ENCODE peak calls at places on chromosomes 12 and 14, in six cellular contexts. W, C, S, B, L and Q are unnamed samples. For H3K4me1, the result is how much of the 10 kb centered on the place peaks cover.

GRCh38 chr12:69688496-69689427 is 10.3 kb downstream of the BEST3 start:
- DNase-seq in W (peak), C (peak), S (peak), B (peak), L (peak), Q (peak)

GRCh38 chr12:116142936-116143882 is 134.3 kb downstream of the MED13L start:
- DNase-seq in W (no peak), C (no peak), S (no peak), B (no peak), L (no peak), Q (no peak)

GRCh38 chr14:69214376-69214775 is 23.1 kb downstream of the EXD2 start:
- DNase-seq in W (no peak), C (no peak), S (no peak), B (no peak), L (no peak), Q (no peak)

GRCh38 chr12:131119936-131120335 is 166.2 kb downstream of the ADGRD1 start:
- DNase-seq in W (no peak), C (no peak), S (no peak), B (no peak), L (no peak), Q (peak)

GRCh38 chr14:80658733-80659132 is 282.8 kb downstream of the CEP128 start:
- DNase-seq in W (no peak), C (no peak), S (no peak), B (no peak), L (no peak), Q (no peak)

GRCh38 chr14:67887478-67887877 is 67.9 kb downstream of the RAD51B start:
- DNase-seq in W (no peak), C (no peak), S (no peak), B (no peak), L (no peak), Q (no peak)

GRCh38 chr12:13788626-13789025 is 192.8 kb downstream of the GRIN2B start:
- DNase-seq in W (no peak), C (no peak), S (no peak), B (no peak), L (no peak), Q (no peak)

GRCh38 chr12:113065126-113066007 is 8.8 kb downstream of the DTX1 start:
- DNase-seq in W (no peak), C (peak), S (no peak), B (no peak), L (no peak), Q (peak)

GRCh38 chr12:6390084-6390799 is 6.3 kb downstream of the LTBR start:
- DNase-seq in W (no peak), C (no peak), S (no peak), B (no peak), L (no peak), Q (peak)

GRCh38 chr12:48817957-48818830 is at the start of gene CACNB3:
- DNase-seq in W (peak), C (peak), S (peak), B (peak), L (peak), Q (peak)

GRCh38 chr14:59274991-59275391 is 86.5 kb downstream of the DAAM1 start:
- DNase-seq in W (peak), C (no peak), S (no peak), B (peak), L (peak), Q (no peak)

GRCh38 chr12:27652174-27652763 is 44.0 kb upstream of the REP15 start:
- DNase-seq in W (peak), C (no peak), S (peak), B (no peak), L (no peak), Q (peak)

GRCh38 chr14:51495319-51495718 is 156.4 kb upstream of the FRMD6 start:
- DNase-seq in W (no peak), C (no peak), S (no peak), B (no peak), L (no peak), Q (no peak)

GRCh38 chr12:117686911-117687377 is 281.8 kb downstream of the KSR2 start:
- DNase-seq in W (no peak), C (peak), S (no peak), B (no peak), L (no peak), Q (no peak)

GRCh38 chr12:124544311-124544970 is 23.0 kb downstream of the NCOR2 start:
- DNase-seq in W (no peak), C (no peak), S (no peak), B (no peak), L (no peak), Q (no peak)

GRCh38 chr14:95833429-95833828 is 43.2 kb upstream of the TUNAR start:
- DNase-seq in W (no peak), C (no peak), S (no peak), B (no peak), L (no peak), Q (no peak)

DNA sequence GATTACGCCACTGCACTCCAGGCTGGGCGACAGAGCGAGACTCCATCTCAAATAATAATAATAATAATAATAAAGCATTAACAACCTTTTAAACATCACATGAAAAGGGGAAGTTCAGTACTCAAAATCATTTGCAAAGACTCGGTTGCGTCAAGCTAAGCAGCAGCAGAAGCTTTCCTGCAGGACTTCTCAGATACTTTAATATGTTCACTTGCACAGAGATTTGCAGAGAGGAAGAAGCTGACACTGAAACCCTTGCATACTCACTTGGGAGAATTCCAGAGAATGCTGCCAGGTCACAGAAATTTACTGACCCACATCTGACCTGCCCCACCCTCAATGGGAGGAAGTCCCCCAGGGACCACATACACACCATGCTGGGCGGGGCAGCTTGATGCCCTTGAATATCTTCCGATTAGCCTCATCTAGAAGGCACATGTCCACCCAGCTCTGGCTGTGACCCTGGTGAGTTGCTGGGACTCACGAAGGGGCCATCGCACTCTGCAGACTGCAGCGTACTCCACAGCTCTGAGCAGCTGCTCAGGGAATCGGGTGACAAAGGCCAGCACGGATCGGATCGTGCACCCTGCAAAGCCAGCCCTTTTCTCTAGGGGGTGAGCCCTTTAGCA is 83.3 kb downstream of the ITPK1 start:
- DNase-seq in W (no peak), C (peak), S (no peak), B (no peak), L (no peak), Q (no peak)
- H3K4me1 ChIP-seq in W (under half), C (under half), S (under half), B (half or more), L (half or more), Q (under half)

DNA sequence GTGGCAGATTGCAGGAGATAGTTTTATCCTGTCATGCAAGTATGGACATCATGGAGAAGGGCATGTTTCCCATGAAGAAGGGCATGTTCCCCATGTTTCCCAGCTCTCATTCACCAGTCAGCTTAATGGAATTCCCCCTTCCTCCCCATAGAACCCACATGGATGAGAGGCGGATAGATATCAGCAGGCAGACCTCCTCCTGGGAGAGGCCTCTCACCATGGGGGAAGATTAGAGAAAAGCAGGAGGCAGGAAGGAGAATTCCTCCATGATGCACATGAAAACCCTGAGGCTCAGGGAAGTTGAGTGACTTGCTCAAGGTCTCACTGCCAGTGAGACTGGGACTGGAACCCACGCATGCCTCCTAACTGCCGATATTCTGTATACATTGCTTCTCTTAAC is 92.9 kb upstream of the FOXN3 start:
- DNase-seq in W (no peak), C (no peak), S (no peak), B (no peak), L (no peak), Q (peak)
- H3K4me3 ChIP-seq in W (no peak), C (no peak), S (no peak), B (no peak), L (no peak), Q (no peak)

GRCh38 chr12:129190827-129191226 is 337.5 kb downstream of the GLT1D1 start:
- DNase-seq in W (no peak), C (no peak), S (no peak), B (no peak), L (no peak), Q (peak)

GRCh38 chr12:129184066-129184695 is 330.9 kb downstream of the GLT1D1 start:
- DNase-seq in W (no peak), C (no peak), S (no peak), B (no peak), L (no peak), Q (no peak)

GRCh38 chr12:129185855-129186254 is 332.6 kb downstream of the GLT1D1 start:
- DNase-seq in W (no peak), C (no peak), S (no peak), B (no peak), L (no peak), Q (no peak)

GRCh38 chr12:129186952-129187351 is 333.7 kb downstream of the GLT1D1 start:
- DNase-seq in W (no peak), C (no peak), S (no peak), B (no peak), L (no peak), Q (peak)
- TF ChIP-seq CTCF in W (no peak), C (no peak), S (no peak), B (no peak), L (no peak), Q (peak)

GRCh38 chr14:54709867-54710266 is 142.9 kb downstream of the SAMD4A start:
- DNase-seq in W (no peak), C (no peak), S (no peak), B (no peak), L (no peak), Q (no peak)
- H3K4me1 ChIP-seq in W (under half), C (half or more), S (under half), B (half or more), L (half or more), Q (under half)

GRCh38 chr14:100159865-100160533 is 554 bp upstream of the DEGS2 start:
- DNase-seq in W (no peak), C (no peak), S (no peak), B (no peak), L (no peak), Q (no peak)
- H3K4me3 ChIP-seq in W (peak), C (peak), S (peak), B (peak), L (peak), Q (peak)

GRCh38 chr12:56038022-56038665 is 3.6 kb upstream of the RPS26 start:
- DNase-seq in W (no peak), C (no peak), S (no peak), B (no peak), L (no peak), Q (no peak)

GRCh38 chr12:56040963-56041578 is 647 bp upstream of the RPS26 start:
- DNase-seq in W (no peak), C (no peak), S (no peak), B (no peak), L (no peak), Q (peak)

GRCh38 chr12:56040151-56040550 is 1.6 kb upstream of the RPS26 start:
- DNase-seq in W (no peak), C (no peak), S (no peak), B (no peak), L (no peak), Q (no peak)

GRCh38 chr12:56042430-56043203 is 899 bp downstream of the RPS26 start:
- DNase-seq in W (no peak), C (no peak), S (no peak), B (no peak), L (no peak), Q (no peak)

DNA sequence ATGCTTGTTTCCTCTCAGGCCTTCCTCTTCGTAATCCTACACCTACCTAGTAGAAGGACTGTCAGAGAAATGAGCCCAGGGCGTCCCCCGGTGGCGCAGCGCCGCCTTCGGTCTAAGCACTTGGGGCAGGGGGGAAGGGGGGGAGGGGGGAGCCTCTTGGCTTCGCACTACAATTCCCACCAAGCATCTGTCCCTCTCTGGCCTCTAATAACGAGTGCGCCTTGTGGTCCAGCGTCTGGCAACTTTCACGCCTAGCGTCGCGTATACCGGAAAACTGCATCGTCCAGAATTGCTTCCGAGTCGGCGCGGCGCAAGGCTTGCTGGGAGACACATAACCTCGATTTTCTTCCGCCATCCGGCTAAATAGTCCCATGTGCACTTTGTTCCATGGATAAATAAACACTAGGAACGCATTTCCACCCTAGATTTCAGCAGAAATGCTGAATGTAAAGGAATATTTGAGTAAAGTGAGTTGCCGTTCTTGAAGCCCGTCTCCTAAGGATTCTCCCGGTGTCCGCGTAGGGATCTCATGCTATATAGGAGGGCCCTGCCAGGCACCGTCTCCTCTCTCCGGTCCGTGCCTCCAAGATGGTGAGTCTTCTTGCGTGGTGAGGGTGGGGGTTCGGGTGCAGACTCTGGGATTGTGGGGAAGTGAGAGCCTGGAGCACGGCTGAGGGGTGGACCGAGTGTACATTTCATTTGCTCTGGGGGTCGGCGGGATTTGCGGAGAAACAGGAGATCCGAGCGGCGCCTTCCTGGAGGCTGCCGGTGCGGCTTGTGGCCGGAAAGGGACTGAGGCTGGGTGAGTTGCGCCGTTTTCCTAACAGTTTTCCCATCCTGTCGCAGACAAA is at the start of gene RPS26:
- DNase-seq in W (peak), C (peak), S (peak), B (peak), L (peak), Q (peak)
- TF ChIP-seq CTCF in W (no peak), C (peak), S (no peak), B (peak), L (peak), Q (peak)